ENCODE peak calls at places on chromosomes 7 and 10, in six cellular contexts. One of them, this sample, is unnamed.

GRCh38 chr10:11546581-11546980 is 64.9 kb downstream of the USP6NL start:
- DNase-seq in NAMALWA: no peak
- DNase-seq in EL: peak
- DNase-seq in left lung: no peak
- DNase-seq in H54: no peak
- DNase-seq in nucleus accumbens: no peak
- DNase-seq in this sample: no peak

GRCh38 chr7:8065356-8065813 is 96.8 kb downstream of the GLCCI1 start:
- DNase-seq in NAMALWA: no peak
- DNase-seq in H54: no peak
- DNase-seq in nucleus accumbens: no peak
- DNase-seq in EL: peak
- DNase-seq in left lung: no peak
- DNase-seq in this sample: no peak

GRCh38 chr7:67343566-67343965 is 346.9 kb downstream of the TYW1 start:
- DNase-seq in H54: no peak
- DNase-seq in EL: no peak
- DNase-seq in NAMALWA: no peak
- DNase-seq in left lung: no peak
- DNase-seq in nucleus accumbens: no peak
- DNase-seq in this sample: no peak

GRCh38 chr7:3464900-3465622 is 164.0 kb downstream of the SDK1 start:
- DNase-seq in nucleus accumbens: no peak
- DNase-seq in EL: no peak
- DNase-seq in H54: no peak
- DNase-seq in left lung: no peak
- DNase-seq in NAMALWA: no peak
- DNase-seq in this sample: no peak

GRCh38 chr7:137957887-137958286 is 44.0 kb downstream of the CREB3L2 start:
- DNase-seq in NAMALWA: no peak
- DNase-seq in H54: no peak
- DNase-seq in left lung: no peak
- DNase-seq in nucleus accumbens: no peak
- DNase-seq in EL: no peak
- DNase-seq in this sample: no peak

GRCh38 chr7:25832456-25832855 is 319.5 kb upstream of the NFE2L3 start:
- DNase-seq in NAMALWA: no peak
- DNase-seq in EL: no peak
- DNase-seq in nucleus accumbens: no peak
- DNase-seq in left lung: no peak
- DNase-seq in H54: no peak
- DNase-seq in this sample: no peak

GRCh38 chr7:50304158-50304910 is at the start of gene IKZF1:
- DNase-seq in left lung: peak
- DNase-seq in H54: no peak
- DNase-seq in nucleus accumbens: no peak
- DNase-seq in NAMALWA: peak
- DNase-seq in EL: no peak
- DNase-seq in this sample: no peak

GRCh38 chr10:87860156-87860795 is 3.1 kb downstream of the KLLN start:
- DNase-seq in NAMALWA: peak
- DNase-seq in H54: peak
- DNase-seq in left lung: no peak
- DNase-seq in EL: peak
- DNase-seq in nucleus accumbens: no peak
- DNase-seq in this sample: no peak

GRCh38 chr7:66043681-66044497 is 31.7 kb upstream of the ASL start:
- DNase-seq in H54: no peak
- DNase-seq in EL: peak
- DNase-seq in nucleus accumbens: peak
- DNase-seq in left lung: peak
- DNase-seq in NAMALWA: no peak
- DNase-seq in this sample: peak

GRCh38 chr10:16989826-16990293 is 139.8 kb downstream of the CUBN start:
- DNase-seq in nucleus accumbens: no peak
- DNase-seq in left lung: no peak
- DNase-seq in EL: peak
- DNase-seq in H54: no peak
- DNase-seq in NAMALWA: no peak
- DNase-seq in this sample: no peak

GRCh38 chr10:520402-520787 is 169.1 kb downstream of the DIP2C start:
- DNase-seq in H54: no peak
- DNase-seq in left lung: no peak
- DNase-seq in nucleus accumbens: no peak
- DNase-seq in NAMALWA: no peak
- DNase-seq in EL: peak
- DNase-seq in this sample: no peak

GRCh38 chr7:70568674-70569334 is 563.1 kb upstream of the GALNT17 start:
- DNase-seq in EL: no peak
- DNase-seq in H54: no peak
- DNase-seq in NAMALWA: no peak
- DNase-seq in nucleus accumbens: no peak
- DNase-seq in left lung: no peak
- DNase-seq in this sample: no peak

GRCh38 chr7:91690541-91690940 is 190.0 kb downstream of the MTERF1 start:
- DNase-seq in left lung: no peak
- DNase-seq in NAMALWA: no peak
- DNase-seq in H54: no peak
- DNase-seq in nucleus accumbens: no peak
- DNase-seq in EL: no peak
- DNase-seq in this sample: no peak

GRCh38 chr7:127920787-127921438 is 110.3 kb downstream of the LRRC4 start:
- DNase-seq in nucleus accumbens: no peak
- DNase-seq in EL: peak
- DNase-seq in NAMALWA: no peak
- DNase-seq in left lung: no peak
- DNase-seq in H54: no peak
- DNase-seq in this sample: no peak

GRCh38 chr10:33355267-33355666 is 20.8 kb upstream of the NRP1 start:
- DNase-seq in H54: no peak
- DNase-seq in NAMALWA: no peak
- DNase-seq in left lung: no peak
- DNase-seq in nucleus accumbens: no peak
- DNase-seq in EL: no peak
- DNase-seq in this sample: no peak

GRCh38 chr10:30284860-30285594 is 64.1 kb downstream of the MTPAP start:
- DNase-seq in left lung: no peak
- DNase-seq in EL: peak
- DNase-seq in H54: peak
- DNase-seq in NAMALWA: peak
- DNase-seq in nucleus accumbens: no peak
- DNase-seq in this sample: no peak

GRCh38 chr7:137652721-137653120 is 194.1 kb downstream of the DGKI start:
- DNase-seq in EL: peak
- DNase-seq in H54: no peak
- DNase-seq in left lung: no peak
- DNase-seq in NAMALWA: no peak
- DNase-seq in nucleus accumbens: no peak
- DNase-seq in this sample: no peak

GRCh38 chr7:16982640-16983103 is 100.9 kb upstream of the AGR3 start:
- DNase-seq in EL: peak
- DNase-seq in nucleus accumbens: no peak
- DNase-seq in H54: no peak
- DNase-seq in NAMALWA: peak
- DNase-seq in left lung: no peak
- DNase-seq in this sample: no peak

GRCh38 chr10:24723386-24723787 is 300 bp downstream of the ARHGAP21 start:
- DNase-seq in EL: peak
- DNase-seq in H54: no peak
- DNase-seq in left lung: no peak
- DNase-seq in nucleus accumbens: no peak
- DNase-seq in NAMALWA: peak
- DNase-seq in this sample: peak

GRCh38 chr7:27110163-27110976 is 7.9 kb upstream of the HOXA2 start:
- DNase-seq in nucleus accumbens: no peak
- DNase-seq in left lung: no peak
- DNase-seq in H54: peak
- DNase-seq in NAMALWA: no peak
- DNase-seq in EL: peak
- DNase-seq in this sample: no peak

GRCh38 chr7:108181073-108181985 is 51.2 kb upstream of the LAMB4 start:
- DNase-seq in nucleus accumbens: no peak
- DNase-seq in EL: peak
- DNase-seq in H54: no peak
- DNase-seq in NAMALWA: peak
- DNase-seq in left lung: no peak
- DNase-seq in this sample: no peak

GRCh38 chr7:96189129-96189815 is 132.6 kb downstream of the SLC25A13 start:
- DNase-seq in nucleus accumbens: no peak
- DNase-seq in H54: no peak
- DNase-seq in EL: no peak
- DNase-seq in left lung: no peak
- DNase-seq in NAMALWA: no peak
- DNase-seq in this sample: no peak

GRCh38 chr10:78267598-78267997 is 233.9 kb downstream of the RPS24 start:
- DNase-seq in nucleus accumbens: no peak
- DNase-seq in EL: peak
- DNase-seq in left lung: no peak
- DNase-seq in NAMALWA: no peak
- DNase-seq in H54: peak
- DNase-seq in this sample: no peak

GRCh38 chr7:7099584-7100014 is 82.7 kb upstream of the C1GALT1 start:
- DNase-seq in left lung: peak
- DNase-seq in EL: peak
- DNase-seq in H54: peak
- DNase-seq in nucleus accumbens: no peak
- DNase-seq in NAMALWA: no peak
- DNase-seq in this sample: no peak

GRCh38 chr10:131514454-131514853 is 202.9 kb upstream of the TCERG1L start:
- DNase-seq in left lung: no peak
- DNase-seq in EL: no peak
- DNase-seq in NAMALWA: no peak
- DNase-seq in H54: no peak
- DNase-seq in nucleus accumbens: no peak
- DNase-seq in this sample: no peak

GRCh38 chr10:63421591-63421990 is 44.2 kb downstream of the JMJD1C start:
- DNase-seq in NAMALWA: peak
- DNase-seq in nucleus accumbens: no peak
- DNase-seq in H54: no peak
- DNase-seq in left lung: no peak
- DNase-seq in EL: no peak
- DNase-seq in this sample: no peak

This sample was measured in anterior cingulate cortex.